ENCODE peak calls at places on chromosomes 1 and 21, in four cellular contexts. K is Calu3, C is endothelial cell, H is DMS153. X is an unnamed sample.

GRCh38 chr1:2803086-2803930 is 1.8 kb upstream of the TTC34 start:
- DNase-seq in K (no peak), C (no peak), H (no peak), X (no peak)

GRCh38 chr1:169363046-169363756 is 4.4 kb downstream of the NME7 start:
- DNase-seq in K (no peak), C (no peak), H (no peak), X (no peak)

GRCh38 chr1:84988588-84988987 is 8.3 kb downstream of the MCOLN2 start:
- DNase-seq in K (no peak), C (no peak), H (no peak), X (no peak)

GRCh38 chr1:114154963-114155322 is 1.3 kb upstream of the SYT6 start:
- DNase-seq in K (peak), C (peak), H (no peak), X (no peak)

GRCh38 chr1:39409055-39409816 is 82.2 kb upstream of the BMP8A start:
- DNase-seq in K (no peak), C (peak), H (peak), X (peak)

GRCh38 chr21:45499201-45499750 is 43.0 kb downstream of the SLC19A1 start:
- DNase-seq in K (no peak), C (no peak), H (no peak), X (no peak)

GRCh38 chr1:230750986-230751625 is 3.9 kb downstream of the CAPN9 start:
- DNase-seq in K (no peak), C (no peak), H (no peak), X (peak)

GRCh38 chr1:231192620-231193163 is 30.8 kb downstream of the TRIM67 start:
- DNase-seq in K (peak), C (no peak), H (peak), X (peak)

GRCh38 chr1:175543447-175543846 is 199.9 kb downstream of the TNR start:
- DNase-seq in K (no peak), C (no peak), H (no peak), X (no peak)

GRCh38 chr21:42310411-42311001 is 4.7 kb downstream of the TFF3 start:
- DNase-seq in K (no peak), C (no peak), H (no peak), X (no peak)

GRCh38 chr1:71762514-71763255 is 519.7 kb downstream of the NEGR1 start:
- DNase-seq in K (no peak), C (no peak), H (no peak), X (no peak)

GRCh38 chr1:9196129-9197040 is 38.2 kb upstream of the H6PD start:
- DNase-seq in K (peak), C (peak), H (peak), X (peak)

GRCh38 chr21:31184462-31184861 is 146.2 kb upstream of the KRTAP19-8 start:
- DNase-seq in K (no peak), C (no peak), H (no peak), X (no peak)

GRCh38 chr1:52947490-52947889 is 20.4 kb downstream of the SCP2 start:
- DNase-seq in K (no peak), C (no peak), H (no peak), X (no peak)

GRCh38 chr1:45246760-45247159 is 40.4 kb upstream of the ZSWIM5 start:
- DNase-seq in K (no peak), C (no peak), H (peak), X (peak)

GRCh38 chr1:25538165-25538860 is 5.1 kb upstream of the LDLRAP1 start:
- DNase-seq in K (no peak), C (no peak), H (no peak), X (no peak)

GRCh38 chr1:211543003-211543402 is 36.0 kb downstream of the SLC30A1 start:
- DNase-seq in K (no peak), C (no peak), H (no peak), X (peak)

GRCh38 chr21:22892757-22893156 is 1894.5 kb downstream of the NCAM2 start:
- DNase-seq in K (no peak), C (no peak), H (no peak), X (no peak)

GRCh38 chr1:43671626-43672330 is 21.8 kb downstream of the KDM4A start:
- DNase-seq in K (no peak), C (no peak), H (no peak), X (no peak)

GRCh38 chr1:12339410-12339809 is 109.6 kb downstream of the VPS13D start:
- DNase-seq in K (no peak), C (no peak), H (peak), X (no peak)

GRCh38 chr21:38538353-38538752 is 40.1 kb upstream of the ERG start:
- DNase-seq in K (no peak), C (no peak), H (no peak), X (no peak)

GRCh38 chr1:116971481-116971880 is 30.1 kb upstream of the CD101 start:
- DNase-seq in K (no peak), C (no peak), H (no peak), X (no peak)

GRCh38 chr1:200233393-200233792 is 176.4 kb downstream of the ZNF281 start:
- DNase-seq in K (no peak), C (no peak), H (no peak), X (no peak)

GRCh38 chr1:53681647-53682368 is 57.2 kb downstream of the GLIS1 start:
- DNase-seq in K (peak), C (peak), H (peak), X (peak)

GRCh38 chr1:7227654-7228053 is 442.4 kb downstream of the CAMTA1 start:
- DNase-seq in K (no peak), C (no peak), H (no peak), X (no peak)

GRCh38 chr21:43632373-43632905 is 26.8 kb downstream of the HSF2BP start:
- DNase-seq in K (no peak), C (no peak), H (no peak), X (no peak)

GRCh38 chr1:234661249-234661928 is 51.4 kb upstream of the IRF2BP2 start:
- DNase-seq in K (peak), C (no peak), H (no peak), X (no peak)

GRCh38 chr1:3695326-3696217 is 43.3 kb downstream of the TP73 start:
- DNase-seq in K (peak), C (peak), H (no peak), X (peak)

GRCh38 chr1:52281518-52281917 is 84.5 kb downstream of the CC2D1B start:
- DNase-seq in K (no peak), C (no peak), H (no peak), X (no peak)

GRCh38 chr1:3996846-3997705 is 97.0 kb upstream of the C1orf174 start:
- DNase-seq in K (no peak), C (no peak), H (no peak), X (no peak)

GRCh38 chr1:163161337-163161736 is 41.4 kb downstream of the RGS5 start:
- DNase-seq in K (no peak), C (no peak), H (no peak), X (no peak)

GRCh38 chr1:160407819-160408801 is 7.7 kb downstream of the VANGL2 start:
- DNase-seq in K (peak), C (no peak), H (no peak), X (peak)

GRCh38 chr21:43987509-43987908 is 24.6 kb upstream of the TRAPPC10 start:
- DNase-seq in K (no peak), C (no peak), H (no peak), X (no peak)

GRCh38 chr1:230400007-230400344 is 26.2 kb downstream of the PGBD5 start:
- DNase-seq in K (no peak), C (no peak), H (no peak), X (no peak)

GRCh38 chr1:63327417-63328139 is 5.2 kb downstream of the FOXD3 start:
- DNase-seq in K (peak), C (peak), H (peak), X (peak)

GRCh38 chr1:151837197-151837596 is 2.4 kb downstream of the C2CD4D start:
- DNase-seq in K (no peak), C (no peak), H (no peak), X (no peak)

GRCh38 chr1:231313661-231314060 is 24.0 kb downstream of the EXOC8 start:
- DNase-seq in K (no peak), C (no peak), H (no peak), X (no peak)

GRCh38 chr21:25995283-25995682 is 175.3 kb downstream of the APP start:
- DNase-seq in K (no peak), C (no peak), H (no peak), X (no peak)

GRCh38 chr1:62823556-62823955 is 39.6 kb downstream of the ATG4C start:
- DNase-seq in K (no peak), C (no peak), H (no peak), X (no peak)